ENCODE peak calls at places on chromosomes 5 and 9, in four cellular contexts. Y is aorta; C is iPS DF 6.9; K is CD4-positive, CD25-positive, alpha-beta regulatory T cell. U is an unnamed sample. For H3K27me3, the result is how much of the 10 kb centered on the place peaks cover.

GRCh38 chr9:128149001-128149701 is at the start of gene LCN2:
- DNase-seq in Y (peak), K (no peak), C (no peak), U (no peak)

GRCh38 chr9:68955281-68955680 is 58.6 kb downstream of the PRKACG start:
- DNase-seq in K (no peak), Y (no peak), C (no peak), U (no peak)

GRCh38 chr9:132896906-132897305 is 18.2 kb downstream of the SPACA9 start:
- DNase-seq in K (no peak), Y (no peak), C (no peak), U (no peak)

GRCh38 chr5:159480849-159481248 is 150.6 kb upstream of the IL12B start:
- DNase-seq in K (no peak), C (no peak), Y (no peak), U (no peak)

GRCh38 chr9:114290561-114290986 is 32.3 kb upstream of the ORM1 start:
- DNase-seq in K (no peak), Y (no peak), C (no peak), U (no peak)

GRCh38 chr5:39264528-39264927 is 45.2 kb upstream of the FYB1 start:
- DNase-seq in K (no peak), C (no peak), Y (no peak), U (no peak)

GRCh38 chr5:68331202-68332108 is 115.9 kb downstream of the PIK3R1 start:
- DNase-seq in K (no peak), C (no peak), Y (no peak), U (no peak)

GRCh38 chr5:103927739-103928138 is 365.1 kb upstream of the NUDT12 start:
- DNase-seq in C (no peak), K (no peak), Y (no peak), U (no peak)

GRCh38 chr9:20563917-20564316 is 58.4 kb downstream of the MLLT3 start:
- DNase-seq in C (no peak), K (no peak), Y (no peak), U (no peak)

GRCh38 chr5:59462954-59463353 is 430.6 kb downstream of the PDE4D start:
- DNase-seq in Y (no peak), K (no peak), C (no peak), U (no peak)

GRCh38 chr5:59464969-59465368 is 428.6 kb downstream of the PDE4D start:
- DNase-seq in Y (no peak), K (no peak), C (no peak), U (no peak)

GRCh38 chr5:59460368-59461153 is 433.0 kb downstream of the PDE4D start:
- DNase-seq in K (no peak), Y (no peak), C (no peak), U (no peak)

GRCh38 chr5:59458321-59458720 is 435.2 kb downstream of the PDE4D start:
- DNase-seq in K (no peak), C (no peak), Y (no peak), U (no peak)

DNA sequence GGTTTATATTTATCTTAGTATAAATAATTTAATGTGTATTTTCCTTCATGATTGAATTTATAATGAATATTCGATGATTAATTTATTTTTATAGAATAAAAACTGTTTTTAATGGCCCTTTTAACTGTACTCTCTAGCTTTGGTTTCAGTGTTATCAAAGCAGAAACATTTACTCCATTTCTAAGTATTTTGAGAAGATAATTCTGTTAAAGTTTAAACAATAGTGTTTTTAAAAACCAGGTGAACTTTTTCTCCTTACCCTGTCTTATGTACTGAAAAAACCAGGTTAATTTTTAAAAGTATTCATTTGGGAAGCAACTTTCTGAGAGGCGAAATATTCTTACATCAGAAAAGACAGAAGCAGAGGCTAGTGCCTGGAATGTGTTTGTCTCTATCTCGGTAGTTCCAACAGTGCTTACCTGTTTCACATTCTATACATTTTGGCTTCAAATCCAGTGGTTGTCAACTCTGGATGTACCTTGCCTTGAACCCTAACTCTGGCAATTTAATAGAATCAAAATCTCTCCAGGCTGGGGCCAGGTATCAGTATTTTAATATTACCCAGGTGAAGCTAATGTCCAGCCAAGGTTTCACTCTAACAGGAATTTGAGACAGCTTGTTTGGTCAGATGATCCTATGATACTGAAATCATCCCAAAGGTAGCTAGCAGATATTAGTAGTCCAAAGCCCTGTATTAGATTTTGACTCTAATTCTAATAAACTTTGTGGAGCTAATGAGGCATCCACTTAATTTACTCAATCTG is 434.4 kb downstream of the PDE4D start:
- DNase-seq in Y (no peak), K (no peak), C (no peak), U (no peak)
- H3K4me3 ChIP-seq in Y (no peak), K (no peak), C (no peak), U (no peak)

GRCh38 chr9:115983366-115983765 is 170.2 kb upstream of the PAPPA start:
- DNase-seq in K (no peak), C (no peak), Y (no peak), U (no peak)

GRCh38 chr9:115980502-115980901 is 173.1 kb upstream of the PAPPA start:
- DNase-seq in Y (no peak), C (no peak), K (no peak), U (no peak)

GRCh38 chr9:115976726-115977125 is 176.9 kb upstream of the PAPPA start:
- DNase-seq in Y (no peak), K (no peak), C (no peak), U (no peak)

GRCh38 chr9:115981011-115981410 is 172.6 kb upstream of the PAPPA start:
- DNase-seq in Y (no peak), K (no peak), C (no peak), U (no peak)

DNA sequence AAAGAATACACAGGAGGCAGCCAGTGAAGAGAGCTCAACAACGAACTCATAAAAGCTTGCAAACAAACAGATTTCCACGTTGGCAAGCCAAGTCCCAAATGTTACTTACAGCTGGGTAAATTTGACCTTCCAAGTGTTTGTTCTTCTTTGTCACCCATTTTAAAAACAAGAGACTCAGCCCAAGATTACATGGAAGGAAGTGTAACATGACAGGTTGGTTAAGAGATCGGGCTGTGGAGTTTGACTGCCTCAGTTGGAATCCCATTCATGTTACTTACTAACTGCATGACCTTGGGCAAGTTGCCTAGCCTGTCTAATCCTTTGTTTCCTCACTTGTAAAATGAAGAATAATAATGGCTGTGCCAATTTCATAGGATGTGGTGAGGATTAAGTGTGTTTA is 174.9 kb upstream of the PAPPA start:
- DNase-seq in Y (no peak), C (no peak), K (no peak), U (no peak)
- H3K27me3 ChIP-seq in Y (under half), C (under half), K (under half), U (under half)

GRCh38 chr9:134870311-134870694 is 10.3 kb upstream of the FCN2 start:
- DNase-seq in K (no peak), C (no peak), Y (no peak), U (no peak)
- H3K4me3 ChIP-seq in K (no peak), C (no peak), Y (no peak), U (no peak)

DNA sequence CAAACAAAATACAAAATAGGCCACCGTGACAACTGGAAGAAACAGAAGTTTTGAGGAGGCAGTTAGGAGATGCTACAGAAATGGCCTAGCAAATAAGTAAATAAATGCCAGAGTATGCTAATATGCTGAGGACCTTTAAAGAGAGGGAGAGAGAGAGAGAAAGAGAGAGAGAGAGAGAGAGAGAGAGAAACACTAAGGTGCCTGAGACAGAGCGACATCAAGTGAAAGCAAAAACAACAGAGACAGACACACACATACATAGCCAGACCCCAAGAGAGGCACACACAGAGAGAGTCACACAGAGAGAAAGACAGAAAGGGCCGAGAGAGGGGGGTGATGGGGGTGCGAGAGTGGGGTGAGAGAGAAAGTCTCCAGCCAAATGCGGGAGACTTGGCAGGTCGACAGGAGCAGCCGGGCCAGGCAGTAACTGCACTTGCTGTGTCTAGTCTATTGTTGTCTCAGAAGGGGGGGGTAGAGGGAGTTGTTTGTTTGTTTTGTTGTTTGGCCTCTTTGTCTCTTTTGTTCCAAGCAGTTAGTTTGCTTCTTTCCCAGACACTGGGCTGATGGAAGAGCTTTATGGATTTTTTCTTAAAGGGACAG is 30.1 kb upstream of the NFIB start:
- DNase-seq in Y (no peak), C (no peak), K (no peak), U (no peak)
- H3K27me3 ChIP-seq in Y (under half), C (under half), K (under half), U (under half)

U was measured in right atrium auricular region.